ENCODE peak calls at places on chromosomes 13 and 19, in seven cellular contexts. N is heart left ventricle, T is thoracic aorta, A is A673, I is hepatocyte, Q is ovary, H is heart right ventricle. Z is an unnamed sample.

GRCh38 chr19:34416021-34416545 is 11.9 kb downstream of the PDCD2L start:
- DNase-seq in A (no peak), I (no peak), Q (no peak), T (no peak), N (no peak), H (no peak), Z (no peak)

GRCh38 chr19:17234911-17235617 is 9.0 kb downstream of the OCEL1 start:
- DNase-seq in N (no peak), H (peak; percentile 50), Q (peak; percentile 82), I (no peak), A (peak; percentile 69), T (no peak), Z (peak; percentile 72)

GRCh38 chr13:69970521-69970920 is 137.1 kb upstream of the ATXN8OS start:
- DNase-seq in A (peak; percentile 23), T (no peak), Q (no peak), N (no peak), H (no peak), I (peak; percentile 32), Z (no peak)

GRCh38 chr19:31351212-31352193 is 2.3 kb upstream of the TSHZ3 start:
- DNase-seq in A (peak; percentile 39), H (peak; percentile 47), N (peak; percentile 44), T (no peak), I (peak; percentile 45), Q (peak; percentile 79), Z (no peak)

GRCh38 chr19:16026756-16027155 is 49.5 kb upstream of the TPM4 start:
- DNase-seq in H (no peak), N (no peak), Q (no peak), T (no peak), I (no peak), A (no peak), Z (no peak)

GRCh38 chr13:40352385-40352778 is 314.1 kb downstream of the FOXO1 start:
- DNase-seq in I (no peak), A (no peak), Q (no peak), N (peak; percentile 79), H (peak; percentile 18), T (peak; percentile 10), Z (no peak)

GRCh38 chr19:16076958-16077611 is 790 bp downstream of the TPM4 start:
- DNase-seq in N (peak; percentile 39), T (no peak), H (peak; percentile 69), A (peak; percentile 72), I (peak; percentile 57), Q (peak; percentile 80), Z (no peak)

GRCh38 chr13:28313579-28313978 is 175.2 kb downstream of the PAN3 start:
- DNase-seq in Q (no peak), N (no peak), A (peak; percentile 70), I (peak; percentile 29), T (no peak), H (no peak), Z (no peak)

GRCh38 chr19:35975608-35976214 is 19.3 kb upstream of the SDHAF1 start:
- DNase-seq in Q (no peak), H (no peak), I (peak; percentile 62), A (no peak), N (no peak), T (no peak), Z (no peak)

GRCh38 chr19:35781650-35782049 is 6.3 kb downstream of the ARHGAP33 start:
- DNase-seq in A (peak; percentile 27), N (no peak), T (no peak), I (no peak), H (no peak), Q (no peak), Z (no peak)

GRCh38 chr19:35899547-35900214 is 659 bp downstream of the NFKBID start:
- DNase-seq in N (peak; percentile 85), I (peak; percentile 91), A (peak; percentile 94), Q (peak; percentile 87), H (peak; percentile 81), T (no peak), Z (peak; percentile 79)

GRCh38 chr19:18322318-18322758 is 538 bp downstream of the LSM4 start:
- DNase-seq in A (peak; percentile 54), Q (no peak), I (peak; percentile 82), T (no peak), H (no peak), N (peak; percentile 72), Z (no peak)

GRCh38 chr19:39506944-39507714 is 7.8 kb upstream of the SELENOV start:
- DNase-seq in N (no peak), Q (peak; percentile 65), I (peak; percentile 87), A (peak; percentile 85), T (no peak), H (no peak), Z (no peak)

DNA sequence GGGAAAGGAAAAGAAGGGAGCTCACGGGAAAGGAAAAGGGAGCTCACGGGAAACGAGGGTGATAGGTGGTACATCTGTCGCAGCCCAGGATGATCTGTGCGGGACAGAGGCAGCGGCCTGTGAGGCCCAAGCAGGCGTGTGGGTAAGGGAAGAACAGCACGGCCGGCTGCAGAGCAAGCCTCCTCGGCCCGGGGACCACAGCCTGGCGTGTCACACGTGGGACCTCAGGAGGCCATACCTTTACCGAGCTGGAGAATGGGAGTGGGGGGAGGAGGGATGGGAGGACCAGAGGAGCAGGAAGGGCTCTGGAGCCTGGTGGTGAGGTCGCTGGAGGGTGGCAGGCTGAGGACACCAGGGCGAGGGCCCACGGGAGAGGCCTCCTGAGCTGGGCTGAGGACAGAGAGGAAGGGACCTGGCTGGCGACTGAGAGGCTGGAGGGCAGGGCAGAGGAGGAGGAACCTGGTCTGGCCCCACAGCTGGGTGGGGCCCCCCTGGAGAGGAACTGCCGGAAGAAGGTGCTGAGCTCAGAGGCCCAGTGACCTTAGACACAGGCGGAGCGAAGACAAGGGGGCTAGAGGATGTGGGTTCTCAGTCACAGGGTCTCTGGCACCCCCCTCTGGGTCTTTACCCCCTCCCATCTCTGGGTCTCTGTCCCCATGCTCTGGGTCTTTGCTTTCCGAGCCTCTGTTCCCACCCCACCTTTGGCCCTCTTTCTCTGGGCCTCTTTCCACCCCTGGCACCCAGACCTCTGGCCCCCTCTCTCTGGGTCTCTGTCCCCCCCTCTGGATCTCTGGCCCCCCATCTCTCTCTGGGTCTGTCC is 2.9 kb upstream of the FTL start:
- DNase-seq in T (no peak), I (peak; percentile 88), Q (peak; percentile 53), N (peak; percentile 80), A (no peak), H (peak; percentile 54), Z (no peak)
- H3K4me1 ChIP-seq in T (peaks cover 28% of the 10 kb centered on the region), I (peaks cover 27% of the 10 kb centered on the region), Q (peaks cover 10% of the 10 kb centered on the region), N (peaks cover 50% of the 10 kb centered on the region), A (peaks cover 30% of the 10 kb centered on the region), H (peaks cover 37% of the 10 kb centered on the region), Z (peaks cover 16% of the 10 kb centered on the region)

GRCh38 chr19:29676586-29676985 is 11.3 kb downstream of the PLEKHF1 start:
- DNase-seq in I (no peak), Q (no peak), T (no peak), H (peak; percentile 73), N (peak; percentile 84), A (no peak), Z (no peak)
- H3K27ac ChIP-seq in I (no peak overlapping the region), Q (no peak overlapping the region), T (peak overlapping the region; percentile 61), H (peak overlapping the region; percentile 91), N (peak overlapping the region; percentile 85), A (no peak overlapping the region), Z (no peak overlapping the region)

DNA sequence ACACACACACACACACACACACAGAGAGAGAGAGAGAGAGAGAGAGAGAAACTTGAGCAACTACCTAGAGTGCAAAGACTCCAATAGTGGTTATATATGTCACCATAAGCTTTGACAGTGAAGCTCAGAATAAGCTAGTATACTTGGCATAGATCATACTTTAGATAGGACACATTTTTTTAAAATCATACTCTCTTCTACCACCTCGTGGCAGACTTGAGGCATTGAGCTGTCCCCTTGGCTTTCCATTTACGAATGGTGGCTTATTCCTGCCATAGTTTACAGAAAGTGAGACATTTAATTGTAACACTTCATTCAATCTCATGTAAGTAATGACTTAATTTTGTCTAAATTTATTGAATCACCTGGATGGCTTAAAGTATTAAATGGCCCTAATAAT is 108.2 kb downstream of the EDNRB start:
- DNase-seq in H (no peak), I (no peak), T (no peak), Q (no peak), N (no peak), A (peak; percentile 72), Z (no peak)
- TF ChIP-seq CTCF in H (peak; percentile 7), I (peak; percentile 27), T (no peak), Q (no peak), N (no peak), A (peak; percentile 65), Z (peak; percentile 39)

DNA sequence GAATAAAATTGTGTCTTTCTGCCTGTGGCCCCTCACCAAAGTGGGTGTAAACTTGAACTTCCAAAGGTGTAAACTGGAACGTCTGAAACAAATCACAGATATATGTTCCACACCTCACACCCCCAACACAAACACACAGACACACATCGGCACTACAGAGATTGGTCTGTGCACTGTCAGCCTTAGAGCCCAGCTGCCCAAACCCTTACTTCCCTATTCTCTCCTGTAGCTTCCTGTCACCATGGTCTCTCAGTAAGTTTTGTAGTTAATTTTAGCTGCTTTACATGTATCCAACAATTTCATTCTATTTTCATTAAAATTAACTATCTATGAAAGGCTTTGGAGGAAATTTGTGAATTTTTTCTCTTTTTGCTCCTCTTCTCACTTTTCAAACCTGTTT is 5.4 kb downstream of the TM9SF2 start:
- DNase-seq in Q (no peak), I (no peak), N (no peak), H (no peak), A (no peak), T (no peak), Z (no peak)
- H3K4me1 ChIP-seq in Q (peaks cover 3% of the 10 kb centered on the region), I (peaks cover 30% of the 10 kb centered on the region), N (peaks cover 88% of the 10 kb centered on the region), H (peaks cover 71% of the 10 kb centered on the region), A (peaks cover 12% of the 10 kb centered on the region), T (peaks cover 56% of the 10 kb centered on the region), Z (peaks cover 23% of the 10 kb centered on the region)

Z was measured in RWPE2.